ENCODE peak calls at places on chromosomes 6 and 20, in four cellular contexts. F is HepG2, H is GM12878, C is K562. O is an unnamed sample.
A peak's percentile ranks its signal among the peaks of the same experiment; 100 is the strongest.

GRCh38 chr6:129577691-129578090 is 132.3 kb downstream of the ARHGAP18 start:
- DNase-seq in F (no peak), C (no peak), H (no peak), O (no peak)

GRCh38 chr6:44133003-44133931 is 5.9 kb downstream of the TMEM63B start:
- DNase-seq in F (peak; percentile 68), H (no peak), C (peak; percentile 60), O (peak; percentile 35)

GRCh38 chr6:105603779-105604592 is 201.1 kb upstream of the PREP start:
- DNase-seq in H (no peak), C (no peak), F (no peak), O (no peak)

GRCh38 chr6:79604583-79605037 is 26.5 kb upstream of the SH3BGRL2 start:
- DNase-seq in C (peak; percentile 65), H (no peak), F (peak; percentile 95), O (peak; percentile 65)

GRCh38 chr6:147506704-147507114 is 1.8 kb upstream of the SAMD5 start:
- DNase-seq in F (peak; percentile 38), C (peak; percentile 87), H (no peak), O (peak; percentile 55)

GRCh38 chr20:15346657-15347280 is 1009.4 kb upstream of the FLRT3 start:
- DNase-seq in H (no peak), C (no peak), F (no peak), O (no peak)

GRCh38 chr20:19735446-19735845 is 22.6 kb upstream of the RIN2 start:
- DNase-seq in C (no peak), H (peak; percentile 3), F (peak; percentile 48), O (peak; percentile 86)

GRCh38 chr6:22752522-22752921 is 183.2 kb downstream of the HDGFL1 start:
- DNase-seq in F (no peak), H (no peak), C (no peak), O (no peak)

GRCh38 chr20:20763652-20764051 is 51.2 kb upstream of the RALGAPA2 start:
- DNase-seq in C (no peak), H (no peak), F (no peak), O (no peak)

GRCh38 chr6:12950879-12951814 is 234.6 kb downstream of the PHACTR1 start:
- DNase-seq in F (no peak), H (no peak), C (no peak), O (no peak)

GRCh38 chr20:47724398-47724797 is 60.9 kb downstream of the SULF2 start:
- DNase-seq in H (no peak), C (no peak), F (no peak), O (no peak)

GRCh38 chr6:7143161-7143974 is 35.6 kb downstream of the RREB1 start:
- DNase-seq in F (peak; percentile 66), C (peak; percentile 60), H (no peak), O (no peak)

GRCh38 chr6:19714415-19715165 is 122.6 kb upstream of the ID4 start:
- DNase-seq in F (no peak), H (no peak), C (no peak), O (no peak)

GRCh38 chr6:17093692-17094091 is 8.2 kb upstream of the STMND1 start:
- DNase-seq in F (no peak), C (no peak), H (no peak), O (no peak)

GRCh38 chr20:58579069-58579818 is 64.0 kb upstream of the APCDD1L start:
- DNase-seq in H (no peak), F (no peak), C (no peak), O (no peak)

GRCh38 chr20:13231031-13231752 is 10.1 kb downstream of the ISM1 start:
- DNase-seq in F (no peak), H (no peak), C (no peak), O (peak; percentile 19)

GRCh38 chr6:3348821-3349220 is 90.1 kb downstream of the PSMG4 start:
- DNase-seq in F (no peak), C (no peak), H (no peak), O (no peak)

GRCh38 chr6:127554435-127555006 is 22.5 kb upstream of the C6orf58 start:
- DNase-seq in H (no peak), F (peak; percentile 46), C (no peak), O (peak; percentile 51)

GRCh38 chr20:57619053-57619831 is 984 bp downstream of the ZBP1 start:
- DNase-seq in H (peak; percentile 93), C (no peak), F (no peak), O (no peak)

GRCh38 chr20:25090492-25091429 is 8.8 kb upstream of the VSX1 start:
- DNase-seq in C (no peak), F (no peak), H (peak; percentile 27), O (no peak)

GRCh38 chr6:130158061-130158460 is 64.7 kb downstream of the SAMD3 start:
- DNase-seq in C (no peak), F (no peak), H (no peak), O (no peak)

GRCh38 chr20:64037498-64038213 is 1.7 kb downstream of the C20orf204 start:
- DNase-seq in F (no peak), H (no peak), C (peak; percentile 61), O (no peak)

GRCh38 chr6:11535801-11536230 is 1.7 kb upstream of the TMEM170B start:
- DNase-seq in F (peak; percentile 39), H (no peak), C (no peak), O (no peak)

GRCh38 chr20:54668271-54669053 is 193.1 kb downstream of the DOK5 start:
- DNase-seq in C (peak; percentile 29), F (peak; percentile 41), H (no peak), O (peak; percentile 26)

GRCh38 chr6:145199961-145200360 is 535.4 kb downstream of the EPM2A start:
- DNase-seq in F (peak; percentile 7), H (no peak), C (no peak), O (peak; percentile 15)

GRCh38 chr6:93420163-93420806 is 926 bp upstream of the EPHA7 start:
- DNase-seq in H (no peak), F (no peak), C (no peak), O (no peak)

GRCh38 chr20:20743511-20744169 is 31.2 kb upstream of the RALGAPA2 start:
- DNase-seq in C (no peak), H (no peak), F (peak; percentile 57), O (no peak)

GRCh38 chr20:24147479-24147878 is 158.9 kb upstream of the GGTLC1 start:
- DNase-seq in C (no peak), F (no peak), H (no peak), O (no peak)

GRCh38 chr6:34115396-34116314 is 30.2 kb downstream of the GRM4 start:
- DNase-seq in H (no peak), C (peak; percentile 87), F (no peak), O (no peak)

GRCh38 chr20:4225778-4226177 is 210.4 kb upstream of the RNF24 start:
- DNase-seq in H (no peak), C (no peak), F (peak; percentile 43), O (no peak)

GRCh38 chr6:83250235-83250634 is 57.1 kb downstream of the RWDD2A start:
- DNase-seq in F (peak; percentile 5), C (no peak), H (no peak), O (no peak)

GRCh38 chr20:23111307-23111943 is 25.3 kb upstream of the CD93 start:
- DNase-seq in F (no peak), H (no peak), C (no peak), O (no peak)

GRCh38 chr6:4253604-4254211 is 118.3 kb upstream of the ECI2 start:
- DNase-seq in H (no peak), C (no peak), F (peak; percentile 20), O (peak; percentile 13)

GRCh38 chr20:32460231-32460630 is 102.1 kb downstream of the ASXL1 start:
- DNase-seq in F (no peak), C (no peak), H (no peak), O (no peak)

GRCh38 chr20:32456869-32457421 is 98.8 kb downstream of the ASXL1 start:
- DNase-seq in H (no peak), F (no peak), C (no peak), O (peak; percentile 70)

GRCh38 chr20:32458837-32459220 is 100.7 kb downstream of the ASXL1 start:
- DNase-seq in H (no peak), F (no peak), C (no peak), O (no peak)

GRCh38 chr20:32457476-32457986 is 99.4 kb downstream of the ASXL1 start:
- DNase-seq in C (peak; percentile 31), F (no peak), H (no peak), O (peak; percentile 97)

GRCh38 chr20:32458061-32458836 is 100.1 kb downstream of the ASXL1 start:
- DNase-seq in H (no peak), C (no peak), F (no peak), O (no peak)
- TF ChIP-seq JUNB in H (no peak), C (no peak), F (no peak), O (no peak)

GRCh38 chr6:124027392-124027791 is 223.7 kb downstream of the NKAIN2 start:
- DNase-seq in H (no peak), F (no peak), C (no peak), O (no peak)

GRCh38 chr6:124029535-124029934 is 225.9 kb downstream of the NKAIN2 start:
- DNase-seq in C (no peak), H (no peak), F (no peak), O (no peak)

GRCh38 chr6:124022641-124023040 is 219.0 kb downstream of the NKAIN2 start:
- DNase-seq in H (no peak), C (no peak), F (no peak), O (no peak)

GRCh38 chr6:124026645-124027044 is 223.0 kb downstream of the NKAIN2 start:
- DNase-seq in F (no peak), H (no peak), C (no peak), O (no peak)

DNA sequence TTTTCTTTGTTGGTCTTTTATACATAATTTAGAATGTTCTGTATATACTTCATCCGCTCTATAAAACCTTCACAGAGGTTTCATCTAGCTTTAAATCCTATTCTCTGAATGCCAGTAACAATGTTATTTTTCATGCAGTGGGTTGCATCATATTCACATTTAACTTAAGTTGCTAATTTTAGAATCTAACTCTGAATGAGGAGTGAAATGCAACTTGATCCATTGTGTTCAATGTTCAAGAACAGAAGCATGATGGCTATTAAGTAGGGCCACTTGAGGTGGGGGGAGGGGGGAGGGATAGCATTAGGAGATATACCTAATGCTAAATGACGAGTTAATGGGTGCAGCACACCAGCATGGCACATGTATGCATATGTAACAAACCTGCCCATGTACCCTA is 224.5 kb downstream of the NKAIN2 start:
- DNase-seq in H (no peak), C (no peak), F (no peak), O (no peak)
- TF ChIP-seq CEBPB in H (no peak), C (no peak), F (no peak), O (no peak)

GRCh38 chr20:10498196-10498595 is 63.1 kb downstream of the SLX4IP start:
- DNase-seq in F (no peak), H (no peak), C (no peak), O (no peak)

GRCh38 chr20:10504893-10505292 is 69.8 kb downstream of the SLX4IP start:
- DNase-seq in H (no peak), F (no peak), C (no peak), O (no peak)

GRCh38 chr20:10505320-10506226 is 70.5 kb downstream of the SLX4IP start:
- DNase-seq in F (no peak), H (no peak), C (no peak), O (no peak)

GRCh38 chr20:10501377-10501776 is 66.3 kb downstream of the SLX4IP start:
- DNase-seq in H (no peak), F (no peak), C (no peak), O (no peak)

DNA sequence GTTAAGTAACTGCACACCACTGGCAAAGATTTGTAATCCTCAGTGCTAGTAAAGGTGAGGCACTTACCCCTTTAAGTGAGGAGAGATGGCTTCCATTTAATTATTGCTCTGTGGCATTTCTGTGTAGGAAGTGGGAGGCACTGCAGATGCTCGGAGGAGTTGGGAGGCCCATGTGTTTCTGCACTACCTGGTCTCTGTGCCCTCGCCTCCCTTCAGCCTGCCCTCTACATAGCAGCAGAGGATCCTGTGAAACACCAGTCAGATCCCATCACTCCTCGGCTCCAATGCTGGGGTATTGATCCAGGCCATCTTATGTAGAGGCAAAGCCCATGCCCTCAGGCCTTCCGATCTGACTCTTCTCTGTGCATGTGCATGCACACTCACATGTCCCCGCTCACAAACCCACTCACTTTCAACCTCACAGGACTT is 67.0 kb downstream of the SLX4IP start:
- DNase-seq in C (no peak), H (no peak), F (no peak), O (no peak)
- TF ChIP-seq RAD21 in C (no peak), H (no peak), F (no peak), O (no peak)

GRCh38 chr6:157710604-157711003 is 112.4 kb upstream of the SNX9 start:
- DNase-seq in C (no peak), F (no peak), H (no peak), O (no peak)
- TF ChIP-seq JUNB in C (no peak), F (no peak), H (no peak), O (no peak)

O was measured in A549.